ENCODE peak calls at places on chromosomes 7 and 10, in four cellular contexts. N is EH, G is HFF-Myc, D is hypothalamus. C is an unnamed sample.

GRCh38 chr7:48971173-48971572 is 46.8 kb downstream of the CDC14C start:
- DNase-seq in D (no peak), G (no peak), N (no peak), C (no peak)

GRCh38 chr10:49598164-49598856 is 11.8 kb upstream of the SLC18A3 start:
- DNase-seq in N (no peak), D (no peak), G (no peak), C (no peak)

GRCh38 chr7:98280791-98281756 is at the start of gene BRI3:
- DNase-seq in N (peak), D (peak), G (no peak), C (no peak)

GRCh38 chr10:107686095-107686494 is 521.6 kb upstream of the SORCS1 start:
- DNase-seq in N (no peak), D (peak), G (no peak), C (no peak)

GRCh38 chr10:114920459-114920858 is 17.5 kb upstream of the TRUB1 start:
- DNase-seq in D (no peak), G (no peak), N (no peak), C (no peak)

GRCh38 chr7:151142686-151143040 is 24.8 kb downstream of the GBX1 start:
- DNase-seq in D (peak), G (no peak), N (no peak), C (no peak)

GRCh38 chr10:25176421-25176968 is 1.7 kb downstream of the GPR158 start:
- DNase-seq in D (peak), G (no peak), N (no peak), C (no peak)

GRCh38 chr7:12139421-12139820 is 71.7 kb upstream of the TMEM106B start:
- DNase-seq in N (peak), D (no peak), G (no peak), C (no peak)

GRCh38 chr10:69048103-69048502 is 39.8 kb upstream of the SRGN start:
- DNase-seq in G (no peak), N (peak), D (peak), C (no peak)

GRCh38 chr10:3107426-3107961 is 40.1 kb downstream of the PFKP start:
- DNase-seq in D (peak), G (no peak), N (no peak), C (no peak)

GRCh38 chr7:158931899-158932298 is 75.5 kb downstream of the DYNC2I1 start:
- DNase-seq in D (no peak), N (no peak), G (no peak), C (no peak)

GRCh38 chr10:126904807-126905686 is at the start of gene DOCK1:
- DNase-seq in N (peak), G (no peak), D (peak), C (no peak)

GRCh38 chr10:93376372-93377296 is 105.5 kb downstream of the MYOF start:
- DNase-seq in D (no peak), N (peak), G (peak), C (peak)

GRCh38 chr7:142384508-142384922 is 126.7 kb upstream of the PRSS58 start:
- DNase-seq in N (peak), D (no peak), G (peak), C (no peak)